ENCODE peak calls at places on chromosomes 13 and 19, in seven cellular contexts. One of them, this sample, is unnamed.

GRCh38 chr13:43196171-43196611 is 172.8 kb downstream of the DNAJC15 start:
- DNase-seq in caudate nucleus: no peak
- DNase-seq in CD4-positive, CD25-positive, alpha-beta regulatory T cell: no peak
- DNase-seq in RWPE1: no peak
- DNase-seq in thoracic aorta: no peak
- DNase-seq in AG04450: no peak
- DNase-seq in SK-N-MC: no peak
- DNase-seq in this sample: no peak

GRCh38 chr13:40464349-40464748 is 202.1 kb downstream of the FOXO1 start:
- DNase-seq in caudate nucleus: no peak
- DNase-seq in CD4-positive, CD25-positive, alpha-beta regulatory T cell: no peak
- DNase-seq in RWPE1: no peak
- DNase-seq in thoracic aorta: no peak
- DNase-seq in AG04450: no peak
- DNase-seq in SK-N-MC: no peak
- DNase-seq in this sample: no peak

GRCh38 chr13:46382224-46382623 is 4.8 kb downstream of the RUBCNL start:
- DNase-seq in caudate nucleus: no peak
- DNase-seq in CD4-positive, CD25-positive, alpha-beta regulatory T cell: no peak
- DNase-seq in RWPE1: no peak
- DNase-seq in thoracic aorta: no peak
- DNase-seq in AG04450: no peak
- DNase-seq in SK-N-MC: no peak
- DNase-seq in this sample: no peak

GRCh38 chr19:49231389-49231788 is 73.8 kb downstream of the TRPM4 start:
- DNase-seq in caudate nucleus: no peak
- DNase-seq in CD4-positive, CD25-positive, alpha-beta regulatory T cell: no peak
- DNase-seq in RWPE1: no peak
- DNase-seq in thoracic aorta: no peak
- DNase-seq in AG04450: no peak
- DNase-seq in SK-N-MC: no peak
- DNase-seq in this sample: no peak

GRCh38 chr19:35346193-35347052 is 1.3 kb upstream of the FFAR1 start:
- DNase-seq in caudate nucleus: no peak
- DNase-seq in CD4-positive, CD25-positive, alpha-beta regulatory T cell: peak; percentile 45
- DNase-seq in RWPE1: no peak
- DNase-seq in thoracic aorta: no peak
- DNase-seq in AG04450: no peak
- DNase-seq in SK-N-MC: no peak
- DNase-seq in this sample: no peak

GRCh38 chr13:72651196-72651595 is 76.2 kb downstream of the MZT1 start:
- DNase-seq in caudate nucleus: no peak
- DNase-seq in CD4-positive, CD25-positive, alpha-beta regulatory T cell: no peak
- DNase-seq in RWPE1: no peak
- DNase-seq in thoracic aorta: no peak
- DNase-seq in AG04450: no peak
- DNase-seq in SK-N-MC: no peak
- DNase-seq in this sample: no peak

GRCh38 chr13:90447735-90448103 is 899.8 kb upstream of the MIR17HG start:
- DNase-seq in caudate nucleus: no peak
- DNase-seq in CD4-positive, CD25-positive, alpha-beta regulatory T cell: no peak
- DNase-seq in RWPE1: peak; percentile 18
- DNase-seq in thoracic aorta: no peak
- DNase-seq in AG04450: no peak
- DNase-seq in SK-N-MC: no peak
- DNase-seq in this sample: peak; percentile 36

GRCh38 chr13:71515639-71516038 is 351.4 kb downstream of the DACH1 start:
- DNase-seq in caudate nucleus: no peak
- DNase-seq in CD4-positive, CD25-positive, alpha-beta regulatory T cell: no peak
- DNase-seq in RWPE1: no peak
- DNase-seq in thoracic aorta: no peak
- DNase-seq in AG04450: no peak
- DNase-seq in SK-N-MC: no peak
- DNase-seq in this sample: no peak

GRCh38 chr19:51156710-51157109 is 14.6 kb downstream of the SIGLEC7 start:
- DNase-seq in caudate nucleus: no peak
- DNase-seq in CD4-positive, CD25-positive, alpha-beta regulatory T cell: no peak
- DNase-seq in RWPE1: no peak
- DNase-seq in thoracic aorta: no peak
- DNase-seq in AG04450: no peak
- DNase-seq in SK-N-MC: no peak
- DNase-seq in this sample: no peak

GRCh38 chr19:16180611-16181010 is 4.6 kb upstream of the FAM32A start:
- DNase-seq in caudate nucleus: no peak
- DNase-seq in CD4-positive, CD25-positive, alpha-beta regulatory T cell: no peak
- DNase-seq in RWPE1: peak; percentile 80
- DNase-seq in thoracic aorta: no peak
- DNase-seq in AG04450: no peak
- DNase-seq in SK-N-MC: no peak
- DNase-seq in this sample: no peak

GRCh38 chr19:10604460-10604980 is 17.4 kb upstream of the AP1M2 start:
- DNase-seq in caudate nucleus: no peak
- DNase-seq in CD4-positive, CD25-positive, alpha-beta regulatory T cell: no peak
- DNase-seq in RWPE1: no peak
- DNase-seq in thoracic aorta: no peak
- DNase-seq in AG04450: no peak
- DNase-seq in SK-N-MC: no peak
- DNase-seq in this sample: no peak

GRCh38 chr13:113613789-113614379 is 29.3 kb downstream of the TFDP1 start:
- DNase-seq in caudate nucleus: no peak
- DNase-seq in CD4-positive, CD25-positive, alpha-beta regulatory T cell: no peak
- DNase-seq in RWPE1: no peak
- DNase-seq in thoracic aorta: no peak
- DNase-seq in AG04450: no peak
- DNase-seq in SK-N-MC: no peak
- DNase-seq in this sample: no peak

GRCh38 chr19:2166741-2167738 is 3.3 kb downstream of the DOT1L start:
- DNase-seq in caudate nucleus: peak; percentile 12
- DNase-seq in CD4-positive, CD25-positive, alpha-beta regulatory T cell: no peak
- DNase-seq in RWPE1: no peak
- DNase-seq in thoracic aorta: peak; percentile 75
- DNase-seq in AG04450: no peak
- DNase-seq in SK-N-MC: no peak
- DNase-seq in this sample: no peak

GRCh38 chr19:10270616-10271394 is at the start of gene ICAM1:
- DNase-seq in caudate nucleus: no peak
- DNase-seq in CD4-positive, CD25-positive, alpha-beta regulatory T cell: peak; percentile 67
- DNase-seq in RWPE1: peak; percentile 45
- DNase-seq in thoracic aorta: no peak
- DNase-seq in AG04450: no peak
- DNase-seq in SK-N-MC: no peak
- DNase-seq in this sample: no peak

GRCh38 chr13:76903544-76904162 is 17.4 kb upstream of the KCTD12 start:
- DNase-seq in caudate nucleus: peak; percentile 53
- DNase-seq in CD4-positive, CD25-positive, alpha-beta regulatory T cell: peak; percentile 67
- DNase-seq in RWPE1: peak; percentile 73
- DNase-seq in thoracic aorta: no peak
- DNase-seq in AG04450: peak; percentile 50
- DNase-seq in SK-N-MC: peak; percentile 83
- DNase-seq in this sample: peak; percentile 30

GRCh38 chr19:49718511-49718910 is 27.6 kb downstream of the CPT1C start:
- DNase-seq in caudate nucleus: no peak
- DNase-seq in CD4-positive, CD25-positive, alpha-beta regulatory T cell: no peak
- DNase-seq in RWPE1: no peak
- DNase-seq in thoracic aorta: no peak
- DNase-seq in AG04450: no peak
- DNase-seq in SK-N-MC: no peak
- DNase-seq in this sample: no peak

GRCh38 chr13:44876782-44877324 is 112.4 kb downstream of the NUFIP1 start:
- DNase-seq in caudate nucleus: no peak
- DNase-seq in CD4-positive, CD25-positive, alpha-beta regulatory T cell: no peak
- DNase-seq in RWPE1: no peak
- DNase-seq in thoracic aorta: no peak
- DNase-seq in AG04450: no peak
- DNase-seq in SK-N-MC: no peak
- DNase-seq in this sample: peak; percentile 26

DNA sequence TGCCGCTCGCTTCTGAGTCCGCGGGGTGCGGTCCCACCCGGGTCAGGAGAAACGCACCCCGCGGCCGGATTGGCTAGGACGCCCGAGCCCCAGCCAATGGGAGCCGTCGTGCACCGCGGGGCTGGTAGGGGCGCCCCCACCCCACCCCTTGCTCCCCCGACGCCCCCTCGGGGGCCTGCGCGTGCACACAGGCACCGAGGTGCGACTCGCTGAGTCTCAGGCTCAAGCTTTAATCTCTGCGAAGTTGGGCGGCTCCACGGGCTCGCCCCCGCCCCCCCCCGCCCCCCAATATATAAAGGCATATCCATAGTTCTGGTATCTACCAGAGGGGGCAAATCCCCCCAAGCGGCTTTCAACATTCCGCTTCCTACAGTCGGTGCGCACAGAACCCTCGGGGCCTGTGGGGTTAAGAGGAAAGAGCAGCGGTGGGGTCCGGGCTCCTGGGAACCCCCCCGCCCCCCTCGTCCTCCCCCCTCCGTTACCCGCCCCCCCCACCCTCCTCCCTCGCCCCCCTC is at the start of gene COX6B2:
- DNase-seq in caudate nucleus: no peak
- DNase-seq in CD4-positive, CD25-positive, alpha-beta regulatory T cell: no peak
- DNase-seq in RWPE1: no peak
- DNase-seq in thoracic aorta: no peak
- DNase-seq in AG04450: no peak
- DNase-seq in SK-N-MC: no peak
- DNase-seq in this sample: no peak
- H3K27ac ChIP-seq in caudate nucleus: no peak within 1 kb of the TSS
- H3K27ac ChIP-seq in CD4-positive, CD25-positive, alpha-beta regulatory T cell: no peak within 1 kb of the TSS
- H3K27ac ChIP-seq in RWPE1: peak within 1 kb of the TSS; percentile 97
- H3K27ac ChIP-seq in thoracic aorta: no peak within 1 kb of the TSS
- H3K27ac ChIP-seq in AG04450: no peak within 1 kb of the TSS
- H3K27ac ChIP-seq in SK-N-MC: no peak within 1 kb of the TSS
- H3K27ac ChIP-seq in this sample: peak within 1 kb of the TSS; percentile 62

GRCh38 chr19:12034610-12035009 is 869 bp downstream of the ZNF433 start:
- DNase-seq in caudate nucleus: no peak
- DNase-seq in CD4-positive, CD25-positive, alpha-beta regulatory T cell: no peak
- DNase-seq in RWPE1: peak; percentile 18
- DNase-seq in thoracic aorta: no peak
- DNase-seq in AG04450: no peak
- DNase-seq in SK-N-MC: no peak
- DNase-seq in this sample: no peak

GRCh38 chr19:12034196-12034595 is 1.3 kb downstream of the ZNF433 start:
- DNase-seq in caudate nucleus: no peak
- DNase-seq in CD4-positive, CD25-positive, alpha-beta regulatory T cell: no peak
- DNase-seq in RWPE1: no peak
- DNase-seq in thoracic aorta: no peak
- DNase-seq in AG04450: no peak
- DNase-seq in SK-N-MC: no peak
- DNase-seq in this sample: no peak

GRCh38 chr19:12035220-12036172 is at the start of gene ZNF433:
- DNase-seq in caudate nucleus: peak; percentile 87
- DNase-seq in CD4-positive, CD25-positive, alpha-beta regulatory T cell: peak; percentile 53
- DNase-seq in RWPE1: peak; percentile 98
- DNase-seq in thoracic aorta: peak; percentile 83
- DNase-seq in AG04450: peak; percentile 36
- DNase-seq in SK-N-MC: no peak
- DNase-seq in this sample: no peak
- H3K27ac ChIP-seq in caudate nucleus: peak within 1 kb of the TSS; percentile 84
- H3K27ac ChIP-seq in CD4-positive, CD25-positive, alpha-beta regulatory T cell: no peak within 1 kb of the TSS
- H3K27ac ChIP-seq in RWPE1: peak within 1 kb of the TSS; percentile 65
- H3K27ac ChIP-seq in thoracic aorta: peak within 1 kb of the TSS; percentile 77
- H3K27ac ChIP-seq in AG04450: no peak within 1 kb of the TSS
- H3K27ac ChIP-seq in SK-N-MC: no peak within 1 kb of the TSS
- H3K27ac ChIP-seq in this sample: no peak within 1 kb of the TSS

DNA sequence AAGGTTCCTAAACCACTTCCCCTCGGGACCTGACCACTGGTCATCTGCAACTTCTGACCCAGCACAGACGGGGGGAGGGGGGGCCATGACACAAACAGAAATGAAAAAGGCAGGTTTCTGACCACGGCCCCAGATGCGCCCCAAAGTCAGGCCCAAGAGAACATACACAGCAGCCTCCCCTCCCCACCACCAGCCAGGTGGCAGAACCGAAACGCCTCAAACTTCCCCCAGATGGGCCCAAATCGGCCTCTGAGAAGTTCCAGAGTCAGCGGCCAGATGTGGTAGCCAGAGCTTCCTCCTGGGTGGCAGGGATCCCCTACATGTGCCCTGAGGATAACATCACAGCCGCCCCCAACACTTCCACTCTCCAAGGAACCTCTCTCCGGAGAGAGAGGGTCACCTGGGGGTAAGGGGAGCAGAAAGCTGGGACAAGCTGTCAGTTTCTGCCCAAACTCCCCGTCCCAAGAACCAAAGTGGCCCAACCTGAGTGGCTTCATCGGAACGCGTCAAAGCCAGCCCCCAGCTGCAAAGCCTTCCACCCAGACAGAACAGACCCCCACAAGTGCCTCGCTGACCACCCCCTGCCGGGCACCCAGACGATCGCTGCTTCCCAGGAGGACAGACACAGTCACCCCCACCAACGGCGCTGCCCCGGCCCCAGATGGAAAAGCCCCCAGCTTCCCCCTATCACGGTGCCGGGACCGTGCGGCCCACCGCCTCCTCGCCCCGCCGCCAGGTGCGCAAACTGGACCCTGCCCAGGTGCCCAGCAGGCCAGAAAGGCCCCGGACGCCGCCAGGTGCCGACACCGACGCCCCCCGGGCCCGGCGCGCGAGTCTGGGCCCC is 800 bp downstream of the ELL start:
- DNase-seq in caudate nucleus: no peak
- DNase-seq in CD4-positive, CD25-positive, alpha-beta regulatory T cell: no peak
- DNase-seq in RWPE1: no peak
- DNase-seq in thoracic aorta: no peak
- DNase-seq in AG04450: no peak
- DNase-seq in SK-N-MC: no peak
- DNase-seq in this sample: no peak
- H3K27ac ChIP-seq in caudate nucleus: peak overlapping the region; percentile 92
- H3K27ac ChIP-seq in CD4-positive, CD25-positive, alpha-beta regulatory T cell: peak overlapping the region; percentile 92
- H3K27ac ChIP-seq in RWPE1: peak overlapping the region; percentile 97
- H3K27ac ChIP-seq in thoracic aorta: peak overlapping the region; percentile 98
- H3K27ac ChIP-seq in AG04450: peak overlapping the region; percentile 99
- H3K27ac ChIP-seq in SK-N-MC: peak overlapping the region; percentile 53
- H3K27ac ChIP-seq in this sample: peak overlapping the region; percentile 97

DNA sequence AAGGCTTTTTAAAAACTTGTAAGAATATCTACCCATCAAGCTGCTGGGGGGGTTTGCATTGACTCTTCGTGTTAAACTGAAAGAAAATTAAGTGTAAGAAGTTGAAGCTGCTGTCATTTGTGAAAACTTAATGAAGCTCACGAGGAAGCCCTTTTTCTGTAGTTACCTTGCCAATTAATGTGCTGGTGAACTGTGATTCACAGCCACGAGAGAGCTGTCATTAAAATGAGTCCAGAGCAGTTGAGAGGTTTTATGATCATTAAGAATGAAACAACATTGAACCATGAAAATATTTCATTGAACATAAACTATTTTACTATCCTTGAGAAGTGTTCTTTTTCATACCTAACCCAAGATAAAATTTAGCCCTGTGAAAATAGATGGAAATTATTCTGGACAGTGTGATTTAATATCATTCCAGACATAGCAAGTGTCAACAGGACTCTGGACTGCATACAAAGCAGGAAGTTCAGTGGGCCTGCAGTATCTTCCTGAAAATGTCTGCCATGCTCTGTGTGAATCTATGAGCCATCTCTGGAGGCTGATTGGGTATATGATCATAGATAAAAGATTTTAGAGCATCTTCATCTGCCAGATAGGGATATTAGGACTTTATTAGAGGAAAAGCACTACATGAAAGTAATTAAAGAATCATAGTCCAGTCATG is 53.8 kb downstream of the DPY19L3 start:
- DNase-seq in caudate nucleus: no peak
- DNase-seq in CD4-positive, CD25-positive, alpha-beta regulatory T cell: no peak
- DNase-seq in RWPE1: no peak
- DNase-seq in thoracic aorta: no peak
- DNase-seq in AG04450: no peak
- DNase-seq in SK-N-MC: no peak
- DNase-seq in this sample: no peak
- H3K27ac ChIP-seq in caudate nucleus: no peak overlapping the region
- H3K27ac ChIP-seq in CD4-positive, CD25-positive, alpha-beta regulatory T cell: no peak overlapping the region
- H3K27ac ChIP-seq in RWPE1: no peak overlapping the region
- H3K27ac ChIP-seq in thoracic aorta: no peak overlapping the region
- H3K27ac ChIP-seq in AG04450: no peak overlapping the region
- H3K27ac ChIP-seq in SK-N-MC: no peak overlapping the region
- H3K27ac ChIP-seq in this sample: no peak overlapping the region

GRCh38 chr13:50518131-50518530 is 325.4 kb downstream of the DLEU7 start:
- DNase-seq in caudate nucleus: no peak
- DNase-seq in CD4-positive, CD25-positive, alpha-beta regulatory T cell: no peak
- DNase-seq in RWPE1: no peak
- DNase-seq in thoracic aorta: no peak
- DNase-seq in AG04450: no peak
- DNase-seq in SK-N-MC: no peak
- DNase-seq in this sample: no peak
- H3K27ac ChIP-seq in caudate nucleus: peak overlapping the region; percentile 82
- H3K27ac ChIP-seq in CD4-positive, CD25-positive, alpha-beta regulatory T cell: no peak overlapping the region
- H3K27ac ChIP-seq in RWPE1: no peak overlapping the region
- H3K27ac ChIP-seq in thoracic aorta: no peak overlapping the region
- H3K27ac ChIP-seq in AG04450: no peak overlapping the region
- H3K27ac ChIP-seq in SK-N-MC: no peak overlapping the region
- H3K27ac ChIP-seq in this sample: no peak overlapping the region